ENCODE peak calls at places on chromosomes 13 and 19, in eight cellular contexts. One of them, this sample, is unnamed.

GRCh38 chr19:27775395-27775794 is 1437.6 kb downstream of the UQCRFS1 start:
- DNase-seq in fibroblast of mammary gland: no peak
- DNase-seq in esophagus muscularis mucosa: peak; percentile 60
- DNase-seq in A549: no peak
- DNase-seq in GM23338: no peak
- DNase-seq in RWPE1: no peak
- DNase-seq in cardiac fibroblast: peak; percentile 11
- DNase-seq in astrocyte of the cerebellum: no peak
- DNase-seq in this sample: no peak

GRCh38 chr13:41613984-41614581 is 156.7 kb downstream of the RGCC start:
- DNase-seq in A549: no peak
- DNase-seq in RWPE1: no peak
- DNase-seq in fibroblast of mammary gland: peak; percentile 96
- DNase-seq in cardiac fibroblast: peak; percentile 95
- DNase-seq in esophagus muscularis mucosa: no peak
- DNase-seq in GM23338: no peak
- DNase-seq in astrocyte of the cerebellum: peak; percentile 92
- DNase-seq in this sample: no peak

GRCh38 chr13:21124853-21125252 is 51.5 kb downstream of the SKA3 start:
- DNase-seq in cardiac fibroblast: peak; percentile 43
- DNase-seq in RWPE1: no peak
- DNase-seq in GM23338: peak; percentile 50
- DNase-seq in fibroblast of mammary gland: no peak
- DNase-seq in astrocyte of the cerebellum: no peak
- DNase-seq in A549: no peak
- DNase-seq in esophagus muscularis mucosa: no peak
- DNase-seq in this sample: no peak

GRCh38 chr19:28436320-28436719 is 776.6 kb downstream of the UQCRFS1 start:
- DNase-seq in fibroblast of mammary gland: no peak
- DNase-seq in astrocyte of the cerebellum: no peak
- DNase-seq in GM23338: no peak
- DNase-seq in RWPE1: no peak
- DNase-seq in A549: no peak
- DNase-seq in cardiac fibroblast: no peak
- DNase-seq in esophagus muscularis mucosa: no peak
- DNase-seq in this sample: no peak

GRCh38 chr13:50713849-50714248 is 129.6 kb downstream of the DLEU7 start:
- DNase-seq in cardiac fibroblast: peak; percentile 89
- DNase-seq in GM23338: no peak
- DNase-seq in RWPE1: no peak
- DNase-seq in astrocyte of the cerebellum: peak; percentile 88
- DNase-seq in fibroblast of mammary gland: peak; percentile 81
- DNase-seq in esophagus muscularis mucosa: no peak
- DNase-seq in A549: no peak
- DNase-seq in this sample: no peak

GRCh38 chr13:36190771-36191170 is 23.6 kb downstream of the SOHLH2 start:
- DNase-seq in RWPE1: no peak
- DNase-seq in esophagus muscularis mucosa: no peak
- DNase-seq in cardiac fibroblast: peak; percentile 31
- DNase-seq in astrocyte of the cerebellum: peak; percentile 31
- DNase-seq in GM23338: no peak
- DNase-seq in A549: no peak
- DNase-seq in fibroblast of mammary gland: peak; percentile 5
- DNase-seq in this sample: no peak

GRCh38 chr13:106521101-106521799 is 14.2 kb downstream of the EFNB2 start:
- DNase-seq in fibroblast of mammary gland: no peak
- DNase-seq in cardiac fibroblast: no peak
- DNase-seq in GM23338: peak; percentile 43
- DNase-seq in esophagus muscularis mucosa: no peak
- DNase-seq in RWPE1: no peak
- DNase-seq in astrocyte of the cerebellum: no peak
- DNase-seq in A549: no peak
- DNase-seq in this sample: no peak

GRCh38 chr19:23917856-23918255 is 3.2 kb downstream of the ZNF726 start:
- DNase-seq in cardiac fibroblast: no peak
- DNase-seq in RWPE1: no peak
- DNase-seq in astrocyte of the cerebellum: no peak
- DNase-seq in A549: no peak
- DNase-seq in GM23338: no peak
- DNase-seq in fibroblast of mammary gland: no peak
- DNase-seq in esophagus muscularis mucosa: no peak
- DNase-seq in this sample: no peak

GRCh38 chr13:51222510-51223283 is 499 bp downstream of the FAM124A start:
- DNase-seq in cardiac fibroblast: no peak
- DNase-seq in A549: peak; percentile 12
- DNase-seq in esophagus muscularis mucosa: no peak
- DNase-seq in GM23338: peak; percentile 59
- DNase-seq in fibroblast of mammary gland: no peak
- DNase-seq in astrocyte of the cerebellum: no peak
- DNase-seq in RWPE1: no peak
- DNase-seq in this sample: no peak

GRCh38 chr13:110262494-110262893 is 44.5 kb downstream of the COL4A1 start:
- DNase-seq in cardiac fibroblast: no peak
- DNase-seq in GM23338: no peak
- DNase-seq in RWPE1: no peak
- DNase-seq in esophagus muscularis mucosa: no peak
- DNase-seq in astrocyte of the cerebellum: no peak
- DNase-seq in A549: no peak
- DNase-seq in fibroblast of mammary gland: no peak
- DNase-seq in this sample: no peak

GRCh38 chr13:73106513-73107214 is 47.9 kb downstream of the KLF5 start:
- DNase-seq in fibroblast of mammary gland: no peak
- DNase-seq in astrocyte of the cerebellum: no peak
- DNase-seq in RWPE1: no peak
- DNase-seq in cardiac fibroblast: no peak
- DNase-seq in GM23338: no peak
- DNase-seq in A549: no peak
- DNase-seq in esophagus muscularis mucosa: no peak
- DNase-seq in this sample: no peak

GRCh38 chr13:33711441-33711840 is 106.5 kb upstream of the RFC3 start:
- DNase-seq in astrocyte of the cerebellum: no peak
- DNase-seq in esophagus muscularis mucosa: no peak
- DNase-seq in GM23338: no peak
- DNase-seq in fibroblast of mammary gland: no peak
- DNase-seq in RWPE1: no peak
- DNase-seq in cardiac fibroblast: peak; percentile 10
- DNase-seq in A549: no peak
- DNase-seq in this sample: no peak

GRCh38 chr19:719636-720377 is 11.1 kb downstream of the PALM start:
- DNase-seq in fibroblast of mammary gland: no peak
- DNase-seq in esophagus muscularis mucosa: no peak
- DNase-seq in astrocyte of the cerebellum: no peak
- DNase-seq in cardiac fibroblast: no peak
- DNase-seq in GM23338: peak; percentile 49
- DNase-seq in RWPE1: no peak
- DNase-seq in A549: no peak
- DNase-seq in this sample: no peak

GRCh38 chr13:48112896-48113525 is 18.1 kb upstream of the MED4 start:
- DNase-seq in RWPE1: no peak
- DNase-seq in esophagus muscularis mucosa: no peak
- DNase-seq in A549: no peak
- DNase-seq in fibroblast of mammary gland: no peak
- DNase-seq in GM23338: no peak
- DNase-seq in cardiac fibroblast: no peak
- DNase-seq in astrocyte of the cerebellum: no peak
- DNase-seq in this sample: no peak

GRCh38 chr13:113342820-113343691 is 20.9 kb downstream of the GRTP1 start:
- DNase-seq in esophagus muscularis mucosa: no peak
- DNase-seq in astrocyte of the cerebellum: no peak
- DNase-seq in A549: no peak
- DNase-seq in RWPE1: no peak
- DNase-seq in GM23338: no peak
- DNase-seq in cardiac fibroblast: no peak
- DNase-seq in fibroblast of mammary gland: no peak
- DNase-seq in this sample: no peak

GRCh38 chr13:95924389-95924994 is 128.7 kb downstream of the UGGT2 start:
- DNase-seq in GM23338: peak; percentile 5
- DNase-seq in fibroblast of mammary gland: peak; percentile 77
- DNase-seq in cardiac fibroblast: peak; percentile 92
- DNase-seq in astrocyte of the cerebellum: peak; percentile 77
- DNase-seq in A549: peak; percentile 8
- DNase-seq in RWPE1: peak; percentile 67
- DNase-seq in esophagus muscularis mucosa: no peak
- DNase-seq in this sample: no peak

GRCh38 chr13:20350380-20350763 is 118.3 kb upstream of the GJB6 start:
- DNase-seq in fibroblast of mammary gland: no peak
- DNase-seq in GM23338: no peak
- DNase-seq in astrocyte of the cerebellum: no peak
- DNase-seq in cardiac fibroblast: no peak
- DNase-seq in esophagus muscularis mucosa: peak; percentile 29
- DNase-seq in RWPE1: no peak
- DNase-seq in A549: no peak
- DNase-seq in this sample: no peak

GRCh38 chr19:7850975-7851622 is 21.1 kb downstream of the EVI5L start:
- DNase-seq in astrocyte of the cerebellum: no peak
- DNase-seq in GM23338: no peak
- DNase-seq in cardiac fibroblast: no peak
- DNase-seq in A549: no peak
- DNase-seq in esophagus muscularis mucosa: no peak
- DNase-seq in fibroblast of mammary gland: no peak
- DNase-seq in RWPE1: no peak
- DNase-seq in this sample: no peak

DNA sequence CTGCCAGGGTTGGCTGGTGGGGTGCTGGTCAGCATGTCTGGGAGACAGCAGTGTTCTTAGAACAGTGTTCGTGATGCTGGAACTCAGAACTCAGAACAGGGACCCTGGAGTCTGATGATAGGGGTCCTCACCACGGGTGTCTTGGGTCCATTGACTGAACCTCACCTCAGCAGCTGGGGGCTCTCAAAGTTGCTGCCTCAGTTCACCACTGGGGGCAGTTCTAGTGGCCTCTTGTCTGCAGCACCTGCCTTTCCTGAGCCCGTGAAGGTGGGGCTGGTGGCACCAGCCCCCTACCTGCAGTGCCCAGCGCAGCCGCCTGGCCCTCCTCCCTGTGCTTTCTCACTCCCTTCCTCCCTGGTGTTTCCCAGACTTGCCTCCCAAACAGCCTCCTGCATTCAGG is 28.5 kb downstream of the SAFB start:
- DNase-seq in astrocyte of the cerebellum: no peak
- DNase-seq in esophagus muscularis mucosa: no peak
- DNase-seq in GM23338: peak; percentile 17
- DNase-seq in RWPE1: no peak
- DNase-seq in A549: no peak
- DNase-seq in fibroblast of mammary gland: no peak
- DNase-seq in cardiac fibroblast: no peak
- DNase-seq in this sample: no peak
- TF ChIP-seq CTCF in astrocyte of the cerebellum: peak; percentile 8
- TF ChIP-seq CTCF in esophagus muscularis mucosa: no peak
- TF ChIP-seq CTCF in GM23338: peak; percentile 3
- TF ChIP-seq CTCF in RWPE1: no peak
- TF ChIP-seq CTCF in A549: no peak
- TF ChIP-seq CTCF in fibroblast of mammary gland: no peak
- TF ChIP-seq CTCF in cardiac fibroblast: no peak
- TF ChIP-seq CTCF in this sample: no peak

DNA sequence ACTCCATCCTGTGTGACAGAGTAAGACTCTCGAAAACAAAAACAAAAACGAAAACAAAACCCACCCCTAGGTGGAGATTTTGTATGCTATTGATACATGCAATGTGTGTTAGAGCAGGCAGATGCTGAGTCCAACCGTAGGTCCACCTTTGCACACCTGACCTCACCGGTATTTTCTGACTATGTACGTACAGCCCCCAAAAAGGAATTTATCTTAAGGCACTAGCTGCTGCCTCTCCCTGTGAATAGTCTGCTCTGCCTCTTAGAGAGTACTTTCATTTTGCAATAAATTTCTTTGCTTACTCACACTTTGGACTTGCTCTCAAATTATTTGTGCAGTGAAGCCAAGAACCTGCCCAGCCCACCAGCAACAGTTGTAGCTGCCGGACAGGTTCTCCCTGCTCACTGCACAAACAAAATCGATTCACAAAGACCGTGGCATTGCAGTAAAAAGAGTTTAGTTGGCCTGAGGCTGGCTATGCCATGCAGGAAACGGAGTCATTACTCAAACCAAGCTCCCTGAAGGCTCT is 8.2 kb upstream of the ZNF77 start:
- DNase-seq in cardiac fibroblast: no peak
- DNase-seq in astrocyte of the cerebellum: no peak
- DNase-seq in GM23338: no peak
- DNase-seq in fibroblast of mammary gland: peak; percentile 38
- DNase-seq in A549: no peak
- DNase-seq in esophagus muscularis mucosa: no peak
- DNase-seq in RWPE1: peak; percentile 56
- DNase-seq in this sample: peak; percentile 74
- TF ChIP-seq CTCF in cardiac fibroblast: no peak
- TF ChIP-seq CTCF in astrocyte of the cerebellum: no peak
- TF ChIP-seq CTCF in GM23338: no peak
- TF ChIP-seq CTCF in fibroblast of mammary gland: peak; percentile 9
- TF ChIP-seq CTCF in A549: no peak
- TF ChIP-seq CTCF in esophagus muscularis mucosa: no peak
- TF ChIP-seq CTCF in RWPE1: no peak
- TF ChIP-seq CTCF in this sample: peak; percentile 32

GRCh38 chr13:26051231-26052135 is at the start of gene SHISA2:
- DNase-seq in astrocyte of the cerebellum: peak; percentile 38
- DNase-seq in RWPE1: peak; percentile 58
- DNase-seq in GM23338: peak; percentile 82
- DNase-seq in cardiac fibroblast: peak; percentile 56
- DNase-seq in fibroblast of mammary gland: peak; percentile 17
- DNase-seq in A549: no peak
- DNase-seq in esophagus muscularis mucosa: peak; percentile 42
- DNase-seq in this sample: no peak

GRCh38 chr13:26052136-26052736 is 420 bp upstream of the SHISA2 start:
- DNase-seq in RWPE1: no peak
- DNase-seq in fibroblast of mammary gland: no peak
- DNase-seq in astrocyte of the cerebellum: no peak
- DNase-seq in GM23338: peak; percentile 43
- DNase-seq in A549: no peak
- DNase-seq in cardiac fibroblast: no peak
- DNase-seq in esophagus muscularis mucosa: no peak
- DNase-seq in this sample: no peak

GRCh38 chr13:26048745-26049144 is 3.1 kb downstream of the SHISA2 start:
- DNase-seq in astrocyte of the cerebellum: no peak
- DNase-seq in esophagus muscularis mucosa: no peak
- DNase-seq in RWPE1: no peak
- DNase-seq in cardiac fibroblast: no peak
- DNase-seq in A549: no peak
- DNase-seq in GM23338: no peak
- DNase-seq in fibroblast of mammary gland: no peak
- DNase-seq in this sample: no peak

GRCh38 chr13:26053418-26053980 is 1.7 kb upstream of the SHISA2 start:
- DNase-seq in esophagus muscularis mucosa: peak; percentile 19
- DNase-seq in astrocyte of the cerebellum: no peak
- DNase-seq in fibroblast of mammary gland: no peak
- DNase-seq in RWPE1: no peak
- DNase-seq in GM23338: no peak
- DNase-seq in cardiac fibroblast: no peak
- DNase-seq in A549: no peak
- DNase-seq in this sample: no peak

GRCh38 chr13:26050568-26051230 is 1.1 kb downstream of the SHISA2 start:
- DNase-seq in fibroblast of mammary gland: no peak
- DNase-seq in RWPE1: no peak
- DNase-seq in GM23338: peak; percentile 79
- DNase-seq in astrocyte of the cerebellum: no peak
- DNase-seq in A549: no peak
- DNase-seq in cardiac fibroblast: peak; percentile 26
- DNase-seq in esophagus muscularis mucosa: peak; percentile 66
- DNase-seq in this sample: no peak
- TF ChIP-seq CTCF in fibroblast of mammary gland: no peak
- TF ChIP-seq CTCF in RWPE1: no peak
- TF ChIP-seq CTCF in GM23338: peak; percentile 17
- TF ChIP-seq CTCF in astrocyte of the cerebellum: no peak
- TF ChIP-seq CTCF in A549: no peak
- TF ChIP-seq CTCF in cardiac fibroblast: no peak
- TF ChIP-seq CTCF in esophagus muscularis mucosa: no peak
- TF ChIP-seq CTCF in this sample: no peak

GRCh38 chr19:34459614-34460013 is 21.9 kb upstream of the WTIP start:
- DNase-seq in GM23338: no peak
- DNase-seq in RWPE1: no peak
- DNase-seq in esophagus muscularis mucosa: no peak
- DNase-seq in fibroblast of mammary gland: no peak
- DNase-seq in astrocyte of the cerebellum: no peak
- DNase-seq in cardiac fibroblast: no peak
- DNase-seq in A549: no peak
- DNase-seq in this sample: no peak
- TF ChIP-seq CTCF in GM23338: no peak
- TF ChIP-seq CTCF in RWPE1: no peak
- TF ChIP-seq CTCF in esophagus muscularis mucosa: no peak
- TF ChIP-seq CTCF in fibroblast of mammary gland: no peak
- TF ChIP-seq CTCF in astrocyte of the cerebellum: no peak
- TF ChIP-seq CTCF in cardiac fibroblast: no peak
- TF ChIP-seq CTCF in A549: no peak
- TF ChIP-seq CTCF in this sample: no peak

This sample was measured in breast epithelium.